ENCODE peak calls at places on chromosomes 1 and 21, in eight cellular contexts. M is stimulated activated CD4-positive, alpha-beta T cell treated with anti-CD3 and anti-CD28 coated beads, Interleukin-15, amount 100 ng/mL, for 24 hours; C is germinal center; J is stimulated activated CD8-positive, alpha-beta memory T cell treated with anti-CD3 and anti-CD28 coated beads, Interleukin-4, amount 100 ng/mL, for 4 hours; E is neural crest cell; L is IMR-90; Q is AG10803; N is hypothalamus. R is an unnamed sample.

GRCh38 chr1:185565314-185565713 is 168.9 kb upstream of the HMCN1 start:
- DNase-seq in M (no peak), C (no peak), J (no peak), N (no peak), L (peak; percentile 70), Q (peak; percentile 94), E (no peak), R (no peak)

GRCh38 chr21:40511976-40512375 is 335.0 kb downstream of the DSCAM start:
- DNase-seq in J (no peak), L (no peak), M (no peak), E (no peak), C (no peak), Q (peak; percentile 11), N (no peak), R (no peak)

GRCh38 chr21:41361786-41362604 is at the start of gene MX2:
- DNase-seq in Q (peak; percentile 92), M (peak; percentile 78), N (no peak), J (peak; percentile 47), L (peak; percentile 81), E (no peak), C (peak; percentile 68), R (no peak)

GRCh38 chr1:29640428-29640785 is 404.1 kb downstream of the PTPRU start:
- DNase-seq in M (no peak), C (no peak), E (no peak), Q (no peak), J (no peak), L (no peak), N (no peak), R (no peak)

GRCh38 chr1:51926171-51926812 is 47.8 kb upstream of the NRDC start:
- DNase-seq in M (no peak), L (peak; percentile 59), E (peak; percentile 3), N (no peak), J (no peak), C (no peak), Q (peak; percentile 69), R (peak; percentile 58)

GRCh38 chr1:119733754-119734153 is 22.0 kb downstream of the PHGDH start:
- DNase-seq in M (no peak), N (no peak), E (no peak), C (no peak), L (no peak), Q (no peak), J (no peak), R (no peak)

GRCh38 chr1:90114521-90115141 is 119.7 kb downstream of the ZNF326 start:
- DNase-seq in Q (peak; percentile 44), E (no peak), C (no peak), L (peak; percentile 49), M (no peak), N (no peak), J (no peak), R (no peak)

GRCh38 chr1:86530211-86530610 is 16.7 kb upstream of the CLCA4 start:
- DNase-seq in L (no peak), J (no peak), M (no peak), Q (no peak), E (no peak), N (no peak), C (no peak), R (no peak)

GRCh38 chr1:195328102-195328501 is 1280.1 kb downstream of the KCNT2 start:
- DNase-seq in J (no peak), Q (peak; percentile 8), E (no peak), C (no peak), M (no peak), N (no peak), L (peak; percentile 5), R (no peak)

GRCh38 chr21:25369524-25370300 is 237.6 kb downstream of the MRPL39 start:
- DNase-seq in Q (peak; percentile 85), E (no peak), M (no peak), L (peak; percentile 66), C (no peak), J (no peak), N (no peak), R (no peak)

GRCh38 chr1:185733818-185734709 is at the start of gene HMCN1:
- DNase-seq in E (peak; percentile 59), L (peak; percentile 65), C (no peak), J (no peak), Q (peak; percentile 82), N (peak; percentile 40), M (peak; percentile 25), R (peak; percentile 64)

GRCh38 chr1:100713636-100714035 is 5.9 kb upstream of the VCAM1 start:
- DNase-seq in C (no peak), L (no peak), J (no peak), N (no peak), E (no peak), M (no peak), Q (no peak), R (no peak)

GRCh38 chr1:32112800-32113375 is 5.0 kb downstream of the KPNA6 start:
- DNase-seq in J (no peak), M (peak; percentile 13), C (no peak), Q (no peak), L (no peak), E (no peak), N (no peak), R (no peak)

GRCh38 chr1:37987679-37988078 is 2.1 kb downstream of the SF3A3 start:
- DNase-seq in N (no peak), M (no peak), J (no peak), Q (no peak), E (no peak), C (no peak), L (no peak), R (no peak)

GRCh38 chr1:87221008-87221407 is 107.7 kb upstream of the LMO4 start:
- DNase-seq in M (no peak), N (no peak), J (no peak), C (no peak), Q (no peak), L (peak; percentile 40), E (no peak), R (no peak)